ENCODE peak calls at places on chromosomes 7 and 10, in seven cellular contexts. Z is hepatocyte, A is type B pancreatic cell, Q is BJ, P is B cell, I is lower lobe of right lung, R is heart right ventricle. B is an unnamed sample.

GRCh38 chr10:67297637-67298181 is 371.9 kb downstream of the LRRTM3 start:
- DNase-seq in Z (no peak), R (no peak), I (no peak), Q (no peak), P (no peak), A (no peak), B (no peak)

GRCh38 chr10:31319602-31320178 is 674 bp downstream of the ZEB1 start:
- DNase-seq in R (no peak), I (no peak), A (no peak), Q (no peak), P (peak; percentile 56), Z (peak; percentile 27), B (no peak)

GRCh38 chr10:101617102-101617823 is 29.1 kb downstream of the DPCD start:
- DNase-seq in Z (no peak), Q (no peak), R (no peak), P (no peak), A (no peak), I (no peak), B (no peak)

GRCh38 chr7:107697246-107698044 is 36.8 kb downstream of the SLC26A4 start:
- DNase-seq in Z (no peak), I (no peak), P (no peak), R (no peak), Q (no peak), A (no peak), B (no peak)

GRCh38 chr7:43037531-43037930 is 74.9 kb upstream of the HECW1 start:
- DNase-seq in A (no peak), Z (no peak), Q (no peak), R (no peak), P (no peak), I (no peak), B (no peak)

GRCh38 chr10:130463876-130464360 is 327.7 kb downstream of the GLRX3 start:
- DNase-seq in A (peak; percentile 27), R (no peak), I (no peak), P (no peak), Q (no peak), Z (no peak), B (no peak)

GRCh38 chr7:122883049-122883670 is 3.1 kb downstream of the CADPS2 start:
- DNase-seq in Z (no peak), I (no peak), P (no peak), A (no peak), R (no peak), Q (no peak), B (no peak)

GRCh38 chr10:128032466-128032865 is 93.8 kb downstream of the MKI67 start:
- DNase-seq in P (no peak), A (no peak), I (no peak), Z (no peak), R (no peak), Q (no peak), B (no peak)

GRCh38 chr10:71776528-71776927 is 3.2 kb upstream of the VSIR start:
- DNase-seq in A (no peak), I (peak; percentile 43), P (no peak), Z (no peak), R (no peak), Q (no peak), B (no peak)

GRCh38 chr10:123526356-123527079 is 139.6 kb upstream of the GPR26 start:
- DNase-seq in Q (no peak), A (peak; percentile 45), Z (no peak), R (no peak), P (no peak), I (no peak), B (no peak)

GRCh38 chr10:36464291-36464690 is 661.1 kb upstream of the ANKRD30A start:
- DNase-seq in A (no peak), Z (no peak), I (no peak), P (no peak), Q (no peak), R (no peak), B (no peak)

GRCh38 chr10:80502621-80503583 is 34.8 kb upstream of the SH2D4B start:
- DNase-seq in R (no peak), Z (no peak), Q (no peak), P (no peak), I (no peak), A (no peak), B (no peak)

GRCh38 chr7:140402178-140402835 is 1.6 kb upstream of the RAB19 start:
- DNase-seq in Z (no peak), Q (peak; percentile 34), P (no peak), A (no peak), R (no peak), I (no peak), B (peak; percentile 36)

GRCh38 chr10:59561397-59562121 is 148.1 kb downstream of the SLC16A9 start:
- DNase-seq in Z (no peak), A (no peak), R (no peak), P (no peak), Q (no peak), I (no peak), B (no peak)

GRCh38 chr7:113289140-113289740 is 170.9 kb upstream of the SMIM30 start:
- DNase-seq in I (no peak), Z (peak; percentile 39), A (no peak), R (no peak), Q (no peak), P (no peak), B (peak; percentile 8)

GRCh38 chr10:104334965-104335650 is 3.2 kb downstream of the ITPRIP start:
- DNase-seq in A (no peak), I (no peak), Q (no peak), R (no peak), P (no peak), Z (no peak), B (no peak)

GRCh38 chr7:2834748-2835441 is 9.2 kb downstream of the GNA12 start:
- DNase-seq in R (no peak), A (no peak), P (no peak), Q (no peak), Z (no peak), I (no peak), B (no peak)

GRCh38 chr10:48698971-48699627 is 14.4 kb downstream of the WDFY4 start:
- DNase-seq in I (no peak), Z (no peak), A (peak; percentile 44), R (no peak), Q (no peak), P (no peak), B (no peak)

GRCh38 chr10:77629775-77630565 is 7.6 kb downstream of the KCNMA1 start:
- DNase-seq in A (no peak), I (no peak), Q (no peak), R (no peak), P (no peak), Z (no peak), B (no peak)

GRCh38 chr7:23418046-23418445 is 52.2 kb downstream of the IGF2BP3 start:
- DNase-seq in I (no peak), Z (no peak), A (no peak), P (no peak), R (no peak), Q (no peak), B (no peak)

GRCh38 chr10:116990276-116990800 is 14.6 kb downstream of the SHTN1 start:
- DNase-seq in A (no peak), Z (no peak), Q (no peak), R (no peak), P (no peak), I (no peak), B (no peak)

GRCh38 chr7:69643708-69644445 is 45.6 kb downstream of the AUTS2 start:
- DNase-seq in P (no peak), A (no peak), I (no peak), Q (no peak), R (no peak), Z (peak; percentile 53), B (no peak)

GRCh38 chr10:121734517-121735137 is 136.4 kb upstream of the FGFR2 start:
- DNase-seq in Z (peak; percentile 45), Q (no peak), I (no peak), P (no peak), R (no peak), A (no peak), B (peak; percentile 22)
- TF ChIP-seq CTCF in Z (peak; percentile 63), Q (peak; percentile 69), I (peak; percentile 70), P (peak; percentile 71), R (peak; percentile 74), A (peak; percentile 86), B (peak; percentile 84)

GRCh38 chr7:64849924-64850499 is 53.1 kb upstream of the ZNF273 start:
- DNase-seq in A (no peak), Q (no peak), I (no peak), P (no peak), Z (no peak), R (no peak), B (no peak)

GRCh38 chr7:64854969-64855368 is 48.1 kb upstream of the ZNF273 start:
- DNase-seq in Q (no peak), A (no peak), Z (no peak), R (no peak), P (no peak), I (no peak), B (no peak)

GRCh38 chr7:64853679-64854078 is 49.4 kb upstream of the ZNF273 start:
- DNase-seq in Q (no peak), I (no peak), A (no peak), P (no peak), Z (no peak), R (no peak), B (no peak)

GRCh38 chr7:64849250-64849923 is 53.7 kb upstream of the ZNF273 start:
- DNase-seq in I (no peak), Q (no peak), Z (no peak), P (no peak), A (no peak), R (no peak), B (no peak)
- TF ChIP-seq CTCF in I (no peak), Q (no peak), Z (no peak), P (no peak), A (no peak), R (no peak), B (no peak)

DNA sequence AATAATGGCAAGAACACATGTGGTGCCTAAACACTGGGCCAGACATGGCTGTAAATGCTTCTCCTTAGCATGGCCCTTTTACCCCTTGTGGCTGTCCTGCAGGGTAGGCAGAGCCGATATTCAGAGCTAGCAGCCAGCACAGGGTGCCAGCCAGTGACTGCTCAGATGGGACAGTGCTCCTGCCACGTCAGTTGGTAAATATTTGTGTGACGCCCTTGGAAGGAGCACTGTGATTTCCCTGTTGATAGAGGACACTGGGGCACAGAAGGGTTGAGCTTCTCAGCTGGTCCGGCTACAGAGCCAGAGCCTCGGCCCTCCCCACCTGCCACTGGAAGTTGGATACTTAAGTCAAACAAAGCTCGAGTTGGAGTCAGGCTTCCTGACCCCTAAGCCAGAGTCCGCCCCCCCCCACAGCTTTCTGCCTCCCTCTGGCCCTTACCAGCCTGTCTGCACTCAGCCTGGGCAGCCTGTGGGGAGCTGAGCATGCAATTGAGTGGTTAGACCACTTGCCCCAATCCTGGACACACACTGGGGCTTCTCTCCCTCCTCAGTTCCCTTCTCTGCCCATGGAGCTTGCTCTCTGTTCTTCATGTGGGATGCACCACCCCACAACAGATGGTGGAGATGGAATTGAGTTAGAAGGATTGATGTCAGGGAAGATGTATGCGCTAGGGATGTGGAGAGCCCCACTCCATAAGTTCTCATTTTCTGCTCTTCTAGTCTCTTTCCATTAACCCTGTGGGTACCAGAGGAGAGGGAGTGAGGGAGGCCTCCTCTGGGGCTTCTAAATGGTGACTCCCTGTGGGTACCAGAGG is 350.8 kb downstream of the PLXNA4 start:
- DNase-seq in Z (peak; percentile 10), Q (no peak), R (peak; percentile 38), A (no peak), I (no peak), P (no peak), B (no peak)
- TF ChIP-seq CTCF in Z (no peak), Q (no peak), R (no peak), A (no peak), I (no peak), P (no peak), B (no peak)

DNA sequence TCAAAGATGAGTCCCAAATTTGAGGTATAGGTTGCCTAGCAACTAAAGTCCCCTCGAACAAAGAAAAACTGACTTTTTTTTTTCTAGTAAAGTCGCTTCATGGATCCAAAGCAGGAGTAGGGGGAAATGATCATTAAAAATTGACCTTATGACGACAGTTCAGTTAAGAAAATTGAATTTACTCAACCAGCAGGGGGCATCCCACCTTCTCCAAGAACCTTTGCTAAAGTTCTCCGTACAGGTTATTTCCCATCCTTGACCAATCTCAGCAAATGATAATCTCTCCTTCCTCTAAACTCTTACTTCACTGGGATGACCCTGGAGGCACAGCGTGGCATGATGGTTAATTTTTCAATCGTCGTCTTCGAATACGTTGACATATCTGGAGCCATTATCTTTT is 228.3 kb downstream of the CALN1 start:
- DNase-seq in A (no peak), Z (peak; percentile 33), Q (no peak), R (no peak), P (no peak), I (no peak), B (no peak)
- TF ChIP-seq CTCF in A (peak; percentile 69), Z (peak; percentile 28), Q (no peak), R (peak; percentile 30), P (no peak), I (peak; percentile 15), B (peak; percentile 37)

B was measured in activated CD8-positive, alpha-beta T cell treated with anti-CD3 and anti-CD28 coated beads for 36 hours.